ENCODE peak calls at places on chromosomes 16 and 17, in ten cellular contexts. P, L, R, N, U, M, O, B, K and H are unnamed samples.
A peak's percentile ranks its signal among the peaks of the same experiment; 100 is the strongest.

GRCh38 chr17:2435852-2436251 is 35.0 kb upstream of the MNT start:
- DNase-seq in P (no peak), L (no peak), R (no peak), N (no peak), U (no peak), M (no peak), O (no peak), B (no peak), K (no peak), H (no peak)

GRCh38 chr16:1639282-1639681 is 27.1 kb downstream of the CRAMP1 start:
- DNase-seq in P (no peak), L (no peak), R (no peak), N (no peak), U (no peak), M (no peak), O (no peak), B (peak; percentile 8), K (no peak), H (peak; percentile 26)

GRCh38 chr17:80513892-80514291 is 30.7 kb upstream of the RPTOR start:
- DNase-seq in P (no peak), L (no peak), R (no peak), N (no peak), U (no peak), M (no peak), O (no peak), B (no peak), K (no peak), H (no peak)

GRCh38 chr17:82031303-82031884 is at the start of gene RAC3:
- DNase-seq in P (no peak), L (no peak), R (no peak), N (no peak), U (no peak), M (peak; percentile 79), O (no peak), B (peak; percentile 60), K (peak; percentile 72), H (no peak)

GRCh38 chr16:13391337-13391736 is 489.9 kb downstream of the SHISA9 start:
- DNase-seq in P (no peak), L (no peak), R (no peak), N (no peak), U (no peak), M (no peak), O (no peak), B (no peak), K (no peak), H (no peak)

GRCh38 chr16:70644763-70645597 is 1.4 kb upstream of the IL34 start:
- DNase-seq in P (no peak), L (no peak), R (no peak), N (no peak), U (no peak), M (no peak), O (no peak), B (peak; percentile 62), K (no peak), H (no peak)

GRCh38 chr16:1656808-1657617 is 21.1 kb upstream of the JPT2 start:
- DNase-seq in P (no peak), L (no peak), R (peak; percentile 80), N (no peak), U (no peak), M (no peak), O (no peak), B (no peak), K (no peak), H (no peak)

GRCh38 chr17:73423159-73423715 is 111.4 kb upstream of the CDC42EP4 start:
- DNase-seq in P (no peak), L (peak; percentile 56), R (no peak), N (no peak), U (no peak), M (no peak), O (no peak), B (no peak), K (no peak), H (no peak)

GRCh38 chr17:39225974-39226683 is 384 bp upstream of the STAC2 start:
- DNase-seq in P (peak; percentile 82), L (peak; percentile 95), R (peak; percentile 74), N (no peak), U (peak; percentile 95), M (peak; percentile 76), O (no peak), B (peak; percentile 91), K (peak; percentile 91), H (no peak)

GRCh38 chr17:39223907-39224777 is 1.6 kb downstream of the STAC2 start:
- DNase-seq in P (no peak), L (no peak), R (no peak), N (no peak), U (no peak), M (no peak), O (no peak), B (no peak), K (no peak), H (no peak)

GRCh38 chr17:39224778-39225307 is 902 bp downstream of the STAC2 start:
- DNase-seq in P (no peak), L (peak; percentile 68), R (no peak), N (no peak), U (no peak), M (no peak), O (no peak), B (no peak), K (no peak), H (no peak)

GRCh38 chr17:39227364-39227919 is 1.7 kb upstream of the STAC2 start:
- DNase-seq in P (no peak), L (no peak), R (no peak), N (no peak), U (no peak), M (no peak), O (no peak), B (no peak), K (no peak), H (no peak)

DNA sequence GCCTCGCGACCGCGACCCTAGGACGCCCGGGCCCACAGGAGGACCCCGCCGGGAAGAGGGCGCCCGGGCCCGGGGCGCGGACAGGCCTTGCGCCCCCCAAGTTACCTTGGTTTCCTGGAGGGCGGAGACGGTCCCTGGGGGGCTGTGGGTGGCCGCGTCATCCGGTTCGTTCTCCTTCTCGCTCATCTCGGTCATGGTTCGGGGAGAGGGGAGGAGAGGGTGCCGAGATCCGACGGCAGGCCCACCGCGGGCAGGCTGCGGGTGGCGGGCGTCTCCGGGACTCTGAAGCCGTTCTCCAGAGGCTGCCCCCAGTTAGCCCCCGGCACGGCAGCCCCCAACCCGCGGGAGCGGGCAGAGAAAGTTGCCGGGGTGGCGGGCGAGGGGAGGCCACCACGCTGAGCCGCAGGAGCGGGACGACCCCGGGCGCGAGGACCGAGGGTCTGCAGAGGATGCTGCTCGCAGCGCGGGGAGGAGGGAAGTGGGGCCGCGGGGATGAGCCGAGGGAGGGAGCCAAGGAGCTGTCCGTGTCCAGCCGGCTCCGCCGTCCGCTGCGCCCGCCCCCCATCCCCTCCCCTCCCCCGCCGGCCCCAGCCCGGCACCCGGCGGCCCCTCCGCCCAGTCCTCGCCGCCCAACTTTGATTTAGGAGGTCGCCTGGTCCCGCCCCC is at the start of gene STAC2:
- DNase-seq in P (no peak), L (no peak), R (no peak), N (no peak), U (no peak), M (no peak), O (no peak), B (no peak), K (no peak), H (no peak)
- H3K27ac ChIP-seq in P (no peak within 1 kb of the TSS), L (no peak within 1 kb of the TSS), R (no peak within 1 kb of the TSS), N (no peak within 1 kb of the TSS), U (no peak within 1 kb of the TSS), M (no peak within 1 kb of the TSS), O (no peak within 1 kb of the TSS), B (no peak within 1 kb of the TSS), K (no peak within 1 kb of the TSS), H (no peak within 1 kb of the TSS)

GRCh38 chr17:63634816-63635215 is 12.6 kb downstream of the MAP3K3 start:
- DNase-seq in P (no peak), L (no peak), R (no peak), N (no peak), U (no peak), M (no peak), O (no peak), B (no peak), K (no peak), H (no peak)

GRCh38 chr17:63634163-63634562 is 11.9 kb downstream of the MAP3K3 start:
- DNase-seq in P (no peak), L (no peak), R (no peak), N (no peak), U (no peak), M (no peak), O (no peak), B (peak; percentile 78), K (no peak), H (no peak)

GRCh38 chr17:63635313-63635712 is 13.1 kb downstream of the MAP3K3 start:
- DNase-seq in P (no peak), L (no peak), R (no peak), N (no peak), U (no peak), M (no peak), O (no peak), B (no peak), K (no peak), H (no peak)

GRCh38 chr17:63633742-63634141 is 11.5 kb downstream of the MAP3K3 start:
- DNase-seq in P (no peak), L (no peak), R (no peak), N (no peak), U (no peak), M (no peak), O (no peak), B (peak; percentile 56), K (no peak), H (no peak)

DNA sequence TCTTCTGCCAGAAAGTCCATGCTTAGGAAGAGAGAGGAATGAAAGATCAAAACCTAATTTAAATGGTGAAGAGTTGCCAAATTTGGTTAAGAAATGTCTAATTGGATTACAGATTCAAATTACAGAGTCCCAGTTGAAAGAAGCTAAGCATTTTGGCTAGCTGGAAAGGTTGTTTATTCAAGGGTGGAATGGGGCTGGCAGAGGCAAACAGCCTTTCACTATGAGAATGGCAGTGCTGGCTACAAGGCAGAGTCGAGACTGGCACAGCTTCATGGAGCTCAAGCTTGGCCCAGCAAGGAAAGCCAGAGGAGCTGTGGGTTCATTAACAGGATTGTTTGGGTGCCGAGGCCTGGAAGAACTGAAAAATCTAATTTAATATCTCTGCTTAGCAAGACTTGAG is 13.6 kb downstream of the MAP3K3 start:
- DNase-seq in P (no peak), L (no peak), R (no peak), N (no peak), U (no peak), M (no peak), O (no peak), B (no peak), K (no peak), H (no peak)
- H3K36me3 ChIP-seq in P (no peaks in the 10 kb centered on the region), L (peaks cover 2% of the 10 kb centered on the region), R (peaks cover 42% of the 10 kb centered on the region), N (peaks cover 10% of the 10 kb centered on the region), U (peaks cover 56% of the 10 kb centered on the region), M (no peaks in the 10 kb centered on the region), O (peaks cover 5% of the 10 kb centered on the region), B (peaks cover 5% of the 10 kb centered on the region), K (peaks cover 2% of the 10 kb centered on the region), H (peaks cover 3% of the 10 kb centered on the region)

GRCh38 chr17:63941751-63942150 is 9.6 kb upstream of the CD79B start:
- DNase-seq in P (no peak), L (no peak), R (no peak), N (no peak), U (no peak), M (no peak), O (no peak), B (no peak), K (no peak), H (no peak)

GRCh38 chr17:63944736-63945499 is 12.8 kb upstream of the CD79B start:
- DNase-seq in P (no peak), L (peak; percentile 68), R (no peak), N (no peak), U (no peak), M (no peak), O (no peak), B (no peak), K (no peak), H (no peak)

GRCh38 chr17:63942309-63942985 is 10.3 kb upstream of the CD79B start:
- DNase-seq in P (no peak), L (no peak), R (no peak), N (no peak), U (no peak), M (no peak), O (no peak), B (no peak), K (no peak), H (no peak)

GRCh38 chr17:63945851-63946439 is 13.8 kb upstream of the CD79B start:
- DNase-seq in P (no peak), L (no peak), R (no peak), N (no peak), U (no peak), M (no peak), O (no peak), B (no peak), K (no peak), H (no peak)

DNA sequence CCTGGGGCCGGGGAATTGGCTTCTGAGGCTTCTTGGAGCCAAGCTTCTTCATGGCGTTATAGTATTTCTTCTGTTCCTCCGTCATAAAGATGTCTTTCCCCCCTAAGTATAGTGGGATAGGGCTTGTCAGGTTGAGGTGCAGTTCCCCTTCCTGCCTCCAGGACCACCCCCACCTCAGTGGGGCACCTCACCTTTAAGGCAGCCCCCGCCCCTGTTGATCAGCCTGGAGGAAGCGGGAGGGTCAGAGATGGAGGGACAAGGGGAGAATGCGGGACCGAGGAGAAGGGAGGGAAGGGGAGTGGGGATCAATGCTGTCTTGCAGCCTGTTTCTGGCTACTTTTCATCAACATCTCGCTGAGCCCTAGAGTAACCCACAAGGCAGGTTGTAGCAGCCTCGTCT is 11.6 kb upstream of the CD79B start:
- DNase-seq in P (no peak), L (peak; percentile 44), R (no peak), N (no peak), U (no peak), M (no peak), O (no peak), B (no peak), K (no peak), H (no peak)
- H3K27ac ChIP-seq in P (no peak overlapping the region), L (no peak overlapping the region), R (no peak overlapping the region), N (no peak overlapping the region), U (no peak overlapping the region), M (no peak overlapping the region), O (no peak overlapping the region), B (no peak overlapping the region), K (no peak overlapping the region), H (no peak overlapping the region)

GRCh38 chr16:3738128-3738527 is 20.8 kb upstream of the TRAP1 start:
- DNase-seq in P (no peak), L (no peak), R (no peak), N (no peak), U (no peak), M (no peak), O (no peak), B (no peak), K (no peak), H (no peak)
- H3K36me3 ChIP-seq in P (no peaks in the 10 kb centered on the region), L (peaks cover 61% of the 10 kb centered on the region), R (peaks cover 100% of the 10 kb centered on the region), N (peaks cover 71% of the 10 kb centered on the region), U (peaks cover 94% of the 10 kb centered on the region), M (no peaks in the 10 kb centered on the region), O (peaks cover 22% of the 10 kb centered on the region), B (peaks cover 26% of the 10 kb centered on the region), K (peaks cover 65% of the 10 kb centered on the region), H (peaks cover 29% of the 10 kb centered on the region)